ENCODE peak calls at places on chromosomes 5 and 9, in four cellular contexts. O is GM12878, D is HepG2, S is K562. Z is an unnamed sample.

GRCh38 chr9:87549774-87550173 is 52.1 kb downstream of the DAPK1 start:
- DNase-seq in S (no peak), D (no peak), O (no peak), Z (no peak)

GRCh38 chr5:5374034-5374715 is 48.3 kb upstream of the ICE1 start:
- DNase-seq in D (no peak), O (no peak), S (peak), Z (no peak)

GRCh38 chr9:130471411-130472183 is 26.8 kb downstream of the ASS1 start:
- DNase-seq in O (no peak), D (no peak), S (no peak), Z (no peak)

GRCh38 chr5:108700928-108701327 is 46.8 kb upstream of the FER start:
- DNase-seq in S (no peak), D (no peak), O (no peak), Z (no peak)

GRCh38 chr9:37554318-37554717 is 21.9 kb downstream of the FBXO10 start:
- DNase-seq in S (no peak), D (no peak), O (no peak), Z (no peak)

GRCh38 chr5:72597456-72597948 is 90.3 kb upstream of the ZNF366 start:
- DNase-seq in D (no peak), O (no peak), S (peak), Z (peak)

GRCh38 chr5:18772475-18772874 is 1138.2 kb downstream of the TAF11L14 start:
- DNase-seq in D (no peak), S (peak), O (no peak), Z (peak)

GRCh38 chr9:111287127-111287526 is 42.9 kb downstream of the OR2K2 start:
- DNase-seq in D (no peak), S (no peak), O (no peak), Z (no peak)

GRCh38 chr9:13139641-13140171 is 139.8 kb downstream of the MPDZ start:
- DNase-seq in S (no peak), D (peak), O (no peak), Z (peak)

GRCh38 chr9:130699047-130699446 is 5.5 kb downstream of the EXOSC2 start:
- DNase-seq in S (no peak), O (no peak), D (no peak), Z (no peak)

GRCh38 chr5:65076251-65076869 is 307.6 kb downstream of the CWC27 start:
- DNase-seq in O (no peak), D (peak), S (peak), Z (peak)

GRCh38 chr9:7452378-7452777 is 347.2 kb downstream of the DMAC1 start:
- DNase-seq in S (no peak), O (no peak), D (no peak), Z (no peak)

GRCh38 chr5:176769911-176770310 is 40.4 kb upstream of the UNC5A start:
- DNase-seq in D (no peak), O (no peak), S (no peak), Z (no peak)

GRCh38 chr9:8428389-8428788 is 628.8 kb upstream of the DMAC1 start:
- DNase-seq in D (no peak), S (no peak), O (no peak), Z (no peak)

GRCh38 chr9:36831381-36832231 is 202.5 kb downstream of the PAX5 start:
- DNase-seq in O (no peak), S (no peak), D (no peak), Z (no peak)

GRCh38 chr5:136201870-136202269 is 8.9 kb upstream of the SMIM32 start:
- DNase-seq in O (no peak), S (no peak), D (no peak), Z (no peak)

GRCh38 chr9:88322906-88323566 is 65.2 kb upstream of the SPIN1 start:
- DNase-seq in O (no peak), S (no peak), D (no peak), Z (no peak)

GRCh38 chr5:178113141-178113787 is at the start of gene N4BP3:
- DNase-seq in D (no peak), O (no peak), S (peak), Z (peak)

GRCh38 chr5:21680196-21680595 is 1172.9 kb downstream of the CDH12 start:
- DNase-seq in S (no peak), O (no peak), D (no peak), Z (peak)

GRCh38 chr5:143938230-143938629 is 126.3 kb downstream of the HMHB1 start:
- DNase-seq in S (no peak), O (no peak), D (no peak), Z (no peak)

GRCh38 chr5:54766748-54767147 is 218.6 kb downstream of the ESM1 start:
- DNase-seq in O (no peak), S (no peak), D (no peak), Z (no peak)

GRCh38 chr9:136089697-136090045 is 5.4 kb downstream of the NACC2 start:
- DNase-seq in O (no peak), S (no peak), D (no peak), Z (no peak)

GRCh38 chr5:100904259-100904822 is 1.3 kb upstream of the ST8SIA4 start:
- DNase-seq in O (no peak), D (no peak), S (no peak), Z (no peak)

GRCh38 chr9:124256517-124257069 is 1.2 kb upstream of the NEK6 start:
- DNase-seq in S (no peak), D (peak), O (no peak), Z (no peak)

GRCh38 chr5:170591055-170591454 is 87.2 kb downstream of the KCNIP1 start:
- DNase-seq in S (no peak), D (no peak), O (no peak), Z (no peak)

GRCh38 chr9:23117621-23118020 is 671.0 kb downstream of the DMRTA1 start:
- DNase-seq in S (no peak), D (no peak), O (no peak), Z (no peak)

GRCh38 chr9:16824545-16825041 is 45.9 kb downstream of the BNC2 start:
- DNase-seq in O (no peak), D (no peak), S (no peak), Z (peak)

GRCh38 chr5:77282337-77283027 is 72.0 kb downstream of the PDE8B start:
- DNase-seq in D (no peak), S (no peak), O (no peak), Z (no peak)

GRCh38 chr9:89502038-89502601 is 4.2 kb upstream of the SEMA4D start:
- DNase-seq in S (no peak), O (no peak), D (no peak), Z (no peak)

GRCh38 chr5:103624035-103624461 is 61.5 kb upstream of the NUDT12 start:
- DNase-seq in D (no peak), O (no peak), S (no peak), Z (no peak)
- TF ChIP-seq REST in D (no peak), O (no peak), S (no peak), Z (no peak)

GRCh38 chr9:91221332-91221731 is 140.4 kb downstream of the AUH start:
- DNase-seq in O (no peak), S (no peak), D (no peak), Z (no peak)

GRCh38 chr9:91220491-91221135 is 141.1 kb downstream of the AUH start:
- DNase-seq in O (no peak), S (no peak), D (no peak), Z (no peak)

GRCh38 chr9:91220021-91220420 is 141.7 kb downstream of the AUH start:
- DNase-seq in O (no peak), S (no peak), D (no peak), Z (no peak)

GRCh38 chr9:91223000-91223399 is 138.7 kb downstream of the AUH start:
- DNase-seq in D (no peak), O (no peak), S (no peak), Z (no peak)

GRCh38 chr9:91222457-91222856 is 139.3 kb downstream of the AUH start:
- DNase-seq in D (no peak), S (no peak), O (no peak), Z (no peak)
- TF ChIP-seq POLR2AphosphoS2 in D (no peak), S (no peak), O (no peak), Z (no peak)

GRCh38 chr5:43363445-43364152 is 48.6 kb downstream of the CCL28 start:
- DNase-seq in O (no peak), S (no peak), D (no peak), Z (no peak)

GRCh38 chr5:43370352-43370751 is 41.8 kb downstream of the CCL28 start:
- DNase-seq in O (no peak), S (no peak), D (no peak), Z (no peak)

GRCh38 chr5:43367453-43367852 is 44.7 kb downstream of the CCL28 start:
- DNase-seq in S (no peak), O (no peak), D (no peak), Z (no peak)

GRCh38 chr5:43369651-43370050 is 42.5 kb downstream of the CCL28 start:
- DNase-seq in D (no peak), S (no peak), O (no peak), Z (no peak)

GRCh38 chr5:43367909-43368648 is 44.1 kb downstream of the CCL28 start:
- DNase-seq in D (no peak), S (peak), O (no peak), Z (no peak)
- TF ChIP-seq JUNB in D (no peak), S (no peak), O (no peak), Z (no peak)

GRCh38 chr9:27660148-27660547 is 86.9 kb upstream of the C9orf72 start:
- DNase-seq in D (no peak), O (no peak), S (no peak), Z (no peak)

GRCh38 chr9:27655454-27655853 is 82.2 kb upstream of the C9orf72 start:
- DNase-seq in S (no peak), D (no peak), O (no peak), Z (no peak)

GRCh38 chr9:27653246-27653645 is 80.0 kb upstream of the C9orf72 start:
- DNase-seq in S (no peak), O (no peak), D (no peak), Z (no peak)

DNA sequence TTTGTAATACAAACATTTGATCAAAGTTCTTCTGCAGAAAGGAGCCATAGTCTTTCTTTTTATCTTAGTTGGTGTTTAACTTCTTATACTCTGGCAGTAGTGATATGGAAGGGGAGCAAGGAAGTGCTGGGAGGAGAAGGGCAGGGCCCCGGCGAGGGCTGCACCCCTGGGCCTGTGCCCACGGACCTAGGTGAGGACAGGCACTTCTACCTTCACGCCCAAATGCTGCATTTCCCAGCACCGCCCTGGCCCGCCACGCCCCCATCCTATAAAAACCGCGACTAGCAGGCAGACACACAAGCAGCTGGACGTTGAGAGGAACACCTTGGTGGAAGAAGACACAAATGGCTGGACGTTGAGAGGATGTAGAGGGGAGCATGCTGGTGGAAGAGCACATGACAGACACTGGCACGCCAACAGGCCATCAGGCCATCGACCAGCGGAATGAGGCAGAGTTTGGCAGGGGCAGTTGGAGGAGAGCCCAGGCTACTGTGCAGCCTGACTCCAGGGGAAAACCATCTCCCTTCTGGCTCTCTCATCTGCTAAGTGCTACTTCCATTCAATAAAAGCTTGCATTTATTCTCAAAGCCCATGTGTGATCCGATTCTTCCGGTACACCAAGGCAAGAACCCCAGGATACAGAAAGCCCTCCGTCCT is 81.5 kb upstream of the C9orf72 start:
- DNase-seq in D (no peak), S (no peak), O (no peak), Z (no peak)
- TF ChIP-seq REST in D (no peak), S (no peak), O (no peak), Z (no peak)

DNA sequence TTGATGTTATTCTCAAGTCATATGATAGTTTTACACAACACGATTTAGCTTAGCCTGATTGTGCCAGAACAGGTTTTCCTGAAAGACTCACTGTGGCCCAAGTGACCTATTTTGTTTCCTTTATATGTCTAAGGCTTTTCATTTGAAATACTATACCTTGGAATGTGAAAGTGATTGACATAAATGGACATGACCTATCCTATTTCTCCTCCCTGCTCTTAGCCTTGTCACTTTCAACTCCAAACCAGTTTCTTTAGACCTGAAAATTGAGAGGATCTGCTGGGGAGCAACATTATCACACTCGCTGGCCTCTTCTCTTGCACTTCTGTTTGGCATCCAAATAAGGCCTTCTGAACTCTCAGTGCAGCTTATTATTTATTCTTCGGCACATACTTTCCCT is 496.8 kb downstream of the MAT2B start:
- DNase-seq in D (no peak), S (no peak), O (no peak), Z (no peak)
- TF ChIP-seq POLR2AphosphoS2 in D (no peak), S (no peak), O (no peak), Z (no peak)

GRCh38 chr9:104780796-104781395 is 17.0 kb downstream of the NIPSNAP3B start:
- DNase-seq in S (no peak), O (no peak), D (no peak), Z (peak)

GRCh38 chr9:104783588-104783987 is 19.7 kb downstream of the NIPSNAP3B start:
- DNase-seq in O (no peak), S (no peak), D (no peak), Z (no peak)

GRCh38 chr9:104779946-104780539 is 16.1 kb downstream of the NIPSNAP3B start:
- DNase-seq in S (no peak), O (no peak), D (no peak), Z (no peak)

GRCh38 chr9:104787306-104788015 is 23.5 kb downstream of the NIPSNAP3B start:
- DNase-seq in O (no peak), D (no peak), S (no peak), Z (no peak)

DNA sequence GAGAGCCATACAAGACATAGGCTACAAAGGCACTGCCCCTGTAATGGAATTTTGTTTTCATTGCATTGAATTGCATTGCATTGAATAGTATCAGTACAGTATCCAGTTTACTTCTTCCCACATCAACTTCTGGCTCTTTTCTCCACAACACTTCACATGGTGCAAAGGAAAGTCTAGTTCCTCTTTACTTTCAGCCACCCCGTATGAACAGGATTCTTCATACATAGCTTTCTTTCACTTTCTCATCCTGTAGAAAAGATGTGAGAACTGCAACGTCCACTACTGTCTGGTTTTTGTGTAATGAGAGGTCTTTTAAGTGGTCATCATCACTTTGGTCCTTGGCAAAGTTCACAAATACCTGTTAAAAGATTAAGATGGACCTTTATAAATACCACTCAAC is 20.2 kb downstream of the NIPSNAP3B start:
- DNase-seq in S (no peak), O (no peak), D (no peak), Z (no peak)
- TF ChIP-seq JUNB in S (no peak), O (no peak), D (no peak), Z (no peak)

GRCh38 chr9:100426532-100427365 is at the start of gene MSANTD3:
- DNase-seq in O (no peak), D (peak), S (peak), Z (peak)
- TF ChIP-seq REST in O (no peak), D (no peak), S (no peak), Z (no peak)

GRCh38 chr5:106292654-106293053 is 1378.1 kb downstream of the EFNA5 start:
- DNase-seq in O (no peak), D (no peak), S (no peak), Z (no peak)
- TF ChIP-seq POLR2AphosphoS2 in O (no peak), D (no peak), S (no peak), Z (no peak)

GRCh38 chr9:33101104-33101951 is 24.9 kb upstream of the SMU1 start:
- DNase-seq in S (no peak), D (no peak), O (no peak), Z (peak)
- TF ChIP-seq JUNB in S (no peak), D (no peak), O (no peak), Z (no peak)

GRCh38 chr5:171649002-171649401 is 136.6 kb upstream of the SMIM23 start:
- DNase-seq in D (no peak), O (no peak), S (no peak), Z (no peak)
- TF ChIP-seq REST in D (no peak), O (no peak), S (no peak), Z (no peak)